ENCODE peak calls at places on chromosomes 7 and 10, in seven cellular contexts. G is Panc1, X is ovary, N is adrenal gland, P is brain microvascular endothelial cell, A is psoas muscle, W is tibial nerve. Y is an unnamed sample.

GRCh38 chr7:140902305-140902953 is 22.3 kb downstream of the BRAF start:
- DNase-seq in P (no peak), G (no peak), A (no peak), X (no peak), W (no peak), N (no peak), Y (no peak)

GRCh38 chr7:16028103-16028502 is 341.6 kb upstream of the MEOX2 start:
- DNase-seq in X (no peak), G (no peak), P (peak), W (peak), N (no peak), A (no peak), Y (no peak)

GRCh38 chr10:95474228-95475002 is 86.8 kb downstream of the SORBS1 start:
- DNase-seq in X (no peak), G (no peak), P (no peak), N (no peak), A (no peak), W (peak), Y (no peak)

GRCh38 chr10:34484164-34484563 is 330.9 kb downstream of the PARD3 start:
- DNase-seq in P (no peak), G (no peak), N (no peak), W (no peak), A (no peak), X (no peak), Y (no peak)

GRCh38 chr7:156640949-156641485 is 443 bp downstream of the RNF32 start:
- DNase-seq in G (no peak), X (no peak), P (peak), W (no peak), A (peak), N (peak), Y (no peak)

GRCh38 chr7:88759216-88759955 is at the start of gene ZNF804B:
- DNase-seq in P (no peak), X (peak), W (no peak), N (no peak), A (peak), G (no peak), Y (no peak)

GRCh38 chr10:97366572-97366971 is 32.0 kb upstream of the FRAT2 start:
- DNase-seq in W (no peak), X (no peak), G (no peak), N (no peak), P (no peak), A (no peak), Y (no peak)

GRCh38 chr7:140230517-140230861 is 53.7 kb upstream of the KDM7A start:
- DNase-seq in G (no peak), N (no peak), X (no peak), A (peak), W (no peak), P (no peak), Y (no peak)

GRCh38 chr7:28038175-28038855 is 142.3 kb downstream of the JAZF1 start:
- DNase-seq in A (no peak), W (no peak), P (no peak), N (no peak), X (no peak), G (no peak), Y (no peak)

GRCh38 chr10:13820119-13820518 is 233.4 kb downstream of the PRPF18 start:
- DNase-seq in G (no peak), X (no peak), A (no peak), N (no peak), P (no peak), W (no peak), Y (no peak)

GRCh38 chr10:44715081-44715480 is 196.1 kb upstream of the TMEM72 start:
- DNase-seq in X (no peak), N (no peak), W (no peak), P (peak), G (no peak), A (no peak), Y (no peak)

GRCh38 chr10:86693721-86694369 is 25.5 kb downstream of the LDB3 start:
- DNase-seq in N (peak), W (peak), G (no peak), A (no peak), P (peak), X (peak), Y (peak)

GRCh38 chr7:150403376-150404171 is 24.4 kb downstream of the ZNF775 start:
- DNase-seq in P (no peak), W (no peak), X (peak), A (peak), N (peak), G (no peak), Y (no peak)

GRCh38 chr10:96271017-96271815 is at the start of gene BLNK:
- DNase-seq in G (no peak), P (no peak), W (peak), N (peak), X (no peak), A (peak), Y (peak)

GRCh38 chr7:3338161-3338560 is 37.1 kb downstream of the SDK1 start:
- DNase-seq in N (no peak), W (no peak), G (no peak), X (no peak), A (no peak), P (no peak), Y (no peak)

GRCh38 chr10:43198682-43199005 is 60.4 kb downstream of the CSGALNACT2 start:
- DNase-seq in G (no peak), P (no peak), A (peak), W (no peak), X (no peak), N (peak), Y (no peak)

GRCh38 chr10:12780634-12781601 is 220.6 kb downstream of the CCDC3 start:
- DNase-seq in P (no peak), X (no peak), A (no peak), N (no peak), W (no peak), G (no peak), Y (peak)

GRCh38 chr7:72391821-72392377 is 20.2 kb downstream of the CALN1 start:
- DNase-seq in N (no peak), X (no peak), P (no peak), A (no peak), G (no peak), W (no peak), Y (no peak)

GRCh38 chr10:100664509-100664908 is 80.9 kb upstream of the PAX2 start:
- DNase-seq in W (no peak), N (no peak), A (no peak), G (no peak), X (no peak), P (no peak), Y (no peak)

GRCh38 chr10:100745882-100746412 is 565 bp downstream of the PAX2 start:
- DNase-seq in N (no peak), W (no peak), P (no peak), X (no peak), G (no peak), A (no peak), Y (no peak)

GRCh38 chr10:18230794-18231193 is 90.6 kb downstream of the CACNB2 start:
- DNase-seq in X (no peak), A (no peak), P (peak), W (no peak), G (no peak), N (no peak), Y (no peak)

GRCh38 chr7:15561840-15562239 is at the start of gene AGMO:
- DNase-seq in P (peak), X (peak), G (no peak), N (no peak), W (peak), A (peak), Y (peak)

GRCh38 chr7:98212532-98213041 is 1.3 kb downstream of the BHLHA15 start:
- DNase-seq in P (no peak), G (no peak), A (no peak), N (no peak), X (peak), W (no peak), Y (peak)

GRCh38 chr10:59323036-59323459 is 39.3 kb downstream of the FAM13C start:
- DNase-seq in X (no peak), A (peak), P (no peak), G (no peak), W (no peak), N (no peak), Y (no peak)

GRCh38 chr7:70694909-70695803 is 436.8 kb upstream of the GALNT17 start:
- DNase-seq in N (no peak), P (peak), A (peak), X (peak), W (no peak), G (no peak), Y (no peak)
- H3K27ac ChIP-seq in N (peak), P (peak), A (peak), X (peak), W (peak), G (no peak), Y (peak)

GRCh38 chr7:155545348-155545747 is 1.0 kb downstream of the CNPY1 start:
- DNase-seq in P (no peak), G (no peak), X (no peak), W (no peak), N (no peak), A (no peak), Y (no peak)
- TF ChIP-seq CTCF in P (peak), G (no peak), X (no peak), W (no peak), N (no peak), A (no peak), Y (no peak)

GRCh38 chr10:102133373-102134195 is 744 bp downstream of the PPRC1 start:
- DNase-seq in N (peak), W (peak), G (no peak), A (peak), P (peak), X (peak), Y (peak)

GRCh38 chr10:102132563-102133372 is at the start of gene PPRC1:
- DNase-seq in W (peak), N (peak), P (peak), G (peak), X (peak), A (peak), Y (peak)

GRCh38 chr10:102139281-102140110 is 6.7 kb downstream of the PPRC1 start:
- DNase-seq in X (no peak), G (no peak), W (no peak), P (no peak), A (no peak), N (no peak), Y (no peak)

GRCh38 chr10:102134416-102134815 is 1.6 kb downstream of the PPRC1 start:
- DNase-seq in N (no peak), W (no peak), X (no peak), A (no peak), G (no peak), P (no peak), Y (no peak)

GRCh38 chr10:102135956-102136526 is 3.2 kb downstream of the PPRC1 start:
- DNase-seq in G (no peak), P (no peak), N (no peak), X (no peak), A (no peak), W (no peak), Y (no peak)
- H3K27ac ChIP-seq in G (peak), P (no peak), N (no peak), X (no peak), A (no peak), W (no peak), Y (no peak)

GRCh38 chr10:130160775-130161174 is 24.6 kb downstream of the GLRX3 start:
- DNase-seq in N (no peak), X (no peak), W (no peak), P (peak), G (no peak), A (no peak), Y (no peak)
- TF ChIP-seq CTCF in N (no peak), X (no peak), W (no peak), P (peak), G (peak), A (no peak), Y (no peak)

Y was measured in uterus.